ENCODE peak calls at places on chromosomes 5 and 9, in eight cellular contexts. Z is astrocyte; I is Panc1; C is neural progenitor cell; L is pancreas; O is heart right ventricle; Y is CD4-positive, CD25-positive, alpha-beta regulatory T cell; P is CD8-positive, alpha-beta memory T cell. M is an unnamed sample. For H3K4me1, the result is how much of the 10 kb centered on the place peaks cover.

GRCh38 chr9:101705135-101705661 is 33.2 kb downstream of the GRIN3A start:
- DNase-seq in C (peak), L (no peak), O (no peak), P (no peak), Y (no peak), I (no peak), Z (no peak), M (no peak)

GRCh38 chr5:32326216-32326772 is 13.6 kb upstream of the MTMR12 start:
- DNase-seq in P (no peak), I (no peak), O (no peak), L (no peak), C (no peak), Z (peak), Y (no peak), M (no peak)

GRCh38 chr9:111601237-111602018 is 2.0 kb upstream of the PTGR1 start:
- DNase-seq in Y (no peak), I (no peak), Z (peak), P (no peak), O (no peak), C (no peak), L (no peak), M (no peak)

GRCh38 chr9:133426011-133426410 is 3.8 kb downstream of the ADAMTS13 start:
- DNase-seq in C (no peak), P (no peak), L (no peak), I (no peak), Z (no peak), O (no peak), Y (no peak), M (no peak)

GRCh38 chr5:174997688-174998087 is 273.3 kb downstream of the MSX2 start:
- DNase-seq in I (no peak), Y (no peak), C (no peak), O (no peak), L (no peak), Z (no peak), P (no peak), M (no peak)

GRCh38 chr5:2417301-2417700 is 334.2 kb downstream of the IRX2 start:
- DNase-seq in C (no peak), I (no peak), O (no peak), Y (no peak), P (no peak), L (no peak), Z (no peak), M (no peak)

GRCh38 chr5:59483971-59484472 is 409.5 kb downstream of the PDE4D start:
- DNase-seq in I (no peak), O (no peak), C (no peak), P (no peak), Y (no peak), L (no peak), Z (peak), M (no peak)

GRCh38 chr5:115170128-115170923 is 618 bp upstream of the TRIM36 start:
- DNase-seq in P (no peak), Z (no peak), L (peak), O (no peak), C (peak), Y (no peak), I (no peak), M (no peak)

GRCh38 chr5:160333726-160334125 is 21.4 kb upstream of the CCNJL start:
- DNase-seq in O (no peak), P (no peak), I (no peak), L (no peak), Z (peak), Y (no peak), C (no peak), M (no peak)

GRCh38 chr9:20504930-20505329 is 117.4 kb downstream of the MLLT3 start:
- DNase-seq in C (no peak), P (no peak), Z (no peak), I (no peak), L (no peak), O (no peak), Y (no peak), M (no peak)

GRCh38 chr5:177500685-177501522 is 3.5 kb upstream of the PDLIM7 start:
- DNase-seq in O (peak), C (peak), Y (peak), Z (peak), L (peak), P (peak), I (no peak), M (peak)

GRCh38 chr9:37039065-37039464 is 5.0 kb upstream of the PAX5 start:
- DNase-seq in L (no peak), O (no peak), C (no peak), P (no peak), Z (no peak), I (no peak), Y (no peak), M (no peak)

GRCh38 chr9:81741103-81741502 is 51.8 kb upstream of the TLE1 start:
- DNase-seq in I (no peak), P (no peak), L (no peak), Y (no peak), C (no peak), Z (no peak), O (no peak), M (no peak)

GRCh38 chr5:179923422-179923821 is 15.7 kb upstream of the TBC1D9B start:
- DNase-seq in Z (no peak), P (no peak), L (no peak), O (no peak), I (no peak), Y (no peak), C (no peak), M (no peak)

GRCh38 chr9:91768507-91768906 is 181.5 kb downstream of the ROR2 start:
- DNase-seq in Y (no peak), I (no peak), O (no peak), C (no peak), P (no peak), Z (no peak), L (no peak), M (no peak)

GRCh38 chr5:149151717-149152116 is 10.4 kb downstream of the ABLIM3 start:
- DNase-seq in L (no peak), O (no peak), Y (no peak), P (no peak), C (no peak), I (no peak), Z (no peak), M (no peak)

GRCh38 chr5:96081276-96081858 is 119.7 kb upstream of the ELL2 start:
- DNase-seq in O (no peak), C (no peak), Y (no peak), P (no peak), Z (no peak), I (no peak), L (no peak), M (no peak)

GRCh38 chr5:71743135-71743534 is 24.1 kb downstream of the CARTPT start:
- DNase-seq in P (no peak), I (no peak), Z (no peak), Y (no peak), L (no peak), O (no peak), C (no peak), M (no peak)

GRCh38 chr9:93198117-93198838 is 14.3 kb downstream of the WNK2 start:
- DNase-seq in O (no peak), P (no peak), C (no peak), I (no peak), Y (no peak), Z (no peak), L (peak), M (no peak)

GRCh38 chr5:10310073-10310779 is 2.5 kb upstream of the CMBL start:
- DNase-seq in P (no peak), Y (no peak), L (peak), C (no peak), Z (peak), O (no peak), I (no peak), M (no peak)

GRCh38 chr9:97395745-97396144 is 16.2 kb upstream of the TDRD7 start:
- DNase-seq in P (no peak), Z (no peak), I (no peak), L (no peak), C (no peak), O (no peak), Y (no peak), M (no peak)

GRCh38 chr9:4223434-4223833 is 76.4 kb downstream of the GLIS3 start:
- DNase-seq in Y (no peak), I (no peak), L (no peak), Z (no peak), P (no peak), C (no peak), O (no peak), M (no peak)

GRCh38 chr5:54990751-54991349 is 5.5 kb upstream of the ESM1 start:
- DNase-seq in I (no peak), C (no peak), Z (peak), O (no peak), L (no peak), P (no peak), Y (no peak), M (no peak)

GRCh38 chr9:136331556-136332481 is 4.5 kb downstream of the GPSM1 start:
- DNase-seq in P (no peak), Y (no peak), I (no peak), O (no peak), Z (no peak), L (no peak), C (peak), M (no peak)
- H3K4me1 ChIP-seq in P (under half), Y (under half), I (under half), O (under half), Z (under half), L (under half), C (under half), M (under half)

GRCh38 chr5:5456858-5457257 is 34.4 kb downstream of the ICE1 start:
- DNase-seq in P (no peak), O (no peak), C (no peak), L (no peak), Z (no peak), Y (no peak), I (no peak), M (no peak)

GRCh38 chr5:5453131-5453530 is 30.7 kb downstream of the ICE1 start:
- DNase-seq in O (no peak), Y (no peak), L (no peak), Z (no peak), I (no peak), P (no peak), C (no peak), M (no peak)

DNA sequence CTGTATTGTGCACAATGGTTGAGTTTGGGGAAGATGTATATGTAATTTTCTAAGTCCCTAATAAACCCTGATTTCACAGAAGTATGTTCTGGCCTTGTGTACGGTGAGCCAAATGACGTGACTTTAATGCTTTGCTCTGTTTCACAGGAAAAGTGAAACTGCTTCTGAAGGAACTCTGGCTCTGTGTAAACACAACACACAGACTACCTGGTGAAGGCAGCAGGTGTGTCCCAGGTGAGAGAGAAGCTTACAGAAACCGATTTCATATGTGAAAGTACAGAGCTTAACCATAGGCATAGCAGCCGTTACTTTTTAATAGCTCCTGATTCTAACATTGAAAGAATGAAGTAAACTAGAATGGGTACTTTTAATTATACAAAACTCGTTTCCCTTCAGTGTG is 31.9 kb downstream of the ICE1 start:
- DNase-seq in Z (no peak), C (no peak), P (no peak), Y (no peak), L (peak), I (no peak), O (no peak), M (no peak)
- H3K4me3 ChIP-seq in Z (no peak), C (no peak), P (no peak), Y (no peak), L (no peak), I (no peak), O (no peak), M (no peak)

DNA sequence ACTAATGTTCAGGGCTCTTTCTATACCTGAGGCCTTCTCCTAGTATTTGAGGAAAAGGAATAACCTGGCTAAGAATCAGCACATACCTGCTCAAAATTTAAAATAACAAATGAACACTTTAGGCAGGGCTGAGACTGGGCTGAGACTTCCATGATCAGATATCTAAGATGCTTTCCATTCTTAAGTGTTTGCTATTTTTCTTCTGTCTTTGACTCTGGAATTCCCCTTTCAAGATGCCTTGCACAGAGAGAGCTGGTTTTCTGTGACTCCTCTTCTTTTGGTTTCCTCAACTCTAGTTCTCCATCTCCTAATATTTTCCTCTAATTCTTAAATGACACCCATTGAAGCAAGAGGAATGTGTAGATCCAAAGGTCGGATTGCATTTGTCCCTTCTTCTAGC is 61.1 kb downstream of the DPYSL3 start:
- DNase-seq in I (no peak), L (no peak), O (no peak), P (no peak), Z (peak), Y (no peak), C (no peak), M (no peak)
- H3K27ac ChIP-seq in I (no peak), L (no peak), O (no peak), P (no peak), Z (no peak), Y (no peak), C (peak), M (no peak)

GRCh38 chr9:94864862-94865435 is 138.4 kb downstream of the AOPEP start:
- DNase-seq in I (no peak), Z (no peak), L (no peak), C (no peak), Y (no peak), O (no peak), P (no peak), M (no peak)
- H3K4me1 ChIP-seq in I (under half), Z (half or more), L (under half), C (under half), Y (under half), O (half or more), P (under half), M (under half)

GRCh38 chr5:157857821-157858526 is 971 bp downstream of the CLINT1 start:
- DNase-seq in L (no peak), C (no peak), P (no peak), O (no peak), Y (no peak), Z (peak), I (no peak), M (no peak)
- H3K4me3 ChIP-seq in L (peak), C (peak), P (peak), O (peak), Y (peak), Z (peak), I (peak), M (peak)

GRCh38 chr5:150431048-150431447 is 18.3 kb upstream of the CD74 start:
- DNase-seq in Z (no peak), P (no peak), C (no peak), O (no peak), L (no peak), Y (no peak), I (no peak), M (no peak)

GRCh38 chr5:150431574-150431973 is 18.0 kb downstream of the RPS14 start:
- DNase-seq in P (no peak), L (no peak), Z (no peak), C (peak), O (no peak), Y (no peak), I (no peak), M (no peak)

GRCh38 chr5:150429410-150429873 is 16.7 kb upstream of the CD74 start:
- DNase-seq in L (no peak), O (no peak), Y (no peak), Z (no peak), P (no peak), C (no peak), I (no peak), M (no peak)

GRCh38 chr5:150428106-150428876 is 15.6 kb upstream of the CD74 start:
- DNase-seq in O (peak), L (no peak), C (no peak), P (no peak), Z (no peak), I (no peak), Y (no peak), M (no peak)

GRCh38 chr5:150428978-150429377 is 16.3 kb upstream of the CD74 start:
- DNase-seq in P (no peak), Y (no peak), I (no peak), Z (no peak), C (no peak), L (no peak), O (no peak), M (no peak)
- H3K27ac ChIP-seq in P (no peak), Y (no peak), I (no peak), Z (no peak), C (no peak), L (no peak), O (no peak), M (no peak)

DNA sequence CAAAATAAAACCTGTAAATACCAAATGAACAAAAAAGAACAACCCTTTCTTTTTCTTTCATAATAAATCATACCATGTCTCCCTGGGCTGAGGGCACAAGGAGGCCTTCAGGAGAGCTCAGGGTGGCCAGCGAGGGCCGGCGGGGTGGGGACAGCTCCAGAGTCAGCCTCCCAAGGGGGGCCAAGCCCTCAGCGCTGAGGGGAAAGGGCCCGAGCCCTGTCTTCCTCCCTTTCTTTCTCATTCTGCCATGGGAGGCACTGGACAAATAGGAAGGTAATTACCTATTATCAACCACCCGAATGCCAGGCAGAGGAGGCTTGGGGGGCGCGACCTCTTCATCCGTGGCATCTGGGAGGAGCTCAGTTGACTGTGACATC is 83.5 kb downstream of the PRRT1B start:
- DNase-seq in I (no peak), P (no peak), Z (no peak), C (no peak), Y (no peak), L (no peak), O (no peak), M (no peak)
- H3K4me1 ChIP-seq in I (under half), P (under half), Z (under half), C (under half), Y (under half), L (under half), O (under half), M (under half)

GRCh38 chr9:126205260-126205659 is 121.4 kb upstream of the MVB12B start:
- DNase-seq in I (no peak), O (no peak), P (no peak), Y (no peak), L (no peak), Z (no peak), C (no peak), M (no peak)
- H3K4me3 ChIP-seq in I (no peak), O (no peak), P (no peak), Y (no peak), L (no peak), Z (no peak), C (no peak), M (no peak)

DNA sequence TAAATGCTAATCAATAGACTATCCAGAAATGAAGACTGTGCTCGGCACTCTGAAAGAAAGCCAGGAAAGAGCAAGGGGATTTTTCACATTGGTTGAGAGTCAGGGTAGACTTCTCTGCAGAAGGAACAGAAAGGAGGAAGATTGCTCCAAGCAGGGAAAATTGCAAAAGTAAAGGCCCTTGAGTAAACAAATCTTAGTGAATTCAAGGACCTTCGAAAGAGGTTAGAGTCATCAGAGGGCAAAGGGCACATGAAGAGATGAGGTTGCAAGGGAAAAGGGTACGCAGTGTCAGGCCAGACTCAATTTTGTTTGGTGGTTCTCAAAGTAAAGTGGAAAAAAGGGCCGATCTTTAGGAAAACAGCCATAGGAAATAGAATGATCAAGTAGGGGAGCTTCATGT is 157.5 kb upstream of the RAI14 start:
- DNase-seq in Z (no peak), P (no peak), I (no peak), O (no peak), Y (no peak), C (no peak), L (no peak), M (no peak)
- H3K27ac ChIP-seq in Z (peak), P (no peak), I (no peak), O (no peak), Y (no peak), C (no peak), L (no peak), M (no peak)

M was measured in effector memory CD4-positive, alpha-beta T cell.